ENCODE peak calls at places on chromosomes 11 and 22, in eight cellular contexts. One of them, this sample, is unnamed.

GRCh38 chr11:63916837-63917684 is at the start of gene RCOR2:
- DNase-seq in natural killer cell: peak
- DNase-seq in heart left ventricle: peak
- DNase-seq in endothelial cell of umbilical vein: peak
- DNase-seq in left lung: peak
- DNase-seq in GM13977: peak
- DNase-seq in esophagus squamous epithelium: no peak
- DNase-seq in type B pancreatic cell: peak
- DNase-seq in this sample: peak

GRCh38 chr11:18669211-18669593 is 29.4 kb upstream of the TMEM86A start:
- DNase-seq in left lung: no peak
- DNase-seq in natural killer cell: no peak
- DNase-seq in endothelial cell of umbilical vein: no peak
- DNase-seq in GM13977: no peak
- DNase-seq in type B pancreatic cell: no peak
- DNase-seq in esophagus squamous epithelium: no peak
- DNase-seq in heart left ventricle: no peak
- DNase-seq in this sample: no peak

GRCh38 chr11:86511086-86511551 is 136.4 kb downstream of the CCDC81 start:
- DNase-seq in GM13977: peak
- DNase-seq in esophagus squamous epithelium: no peak
- DNase-seq in left lung: no peak
- DNase-seq in type B pancreatic cell: no peak
- DNase-seq in endothelial cell of umbilical vein: peak
- DNase-seq in natural killer cell: no peak
- DNase-seq in heart left ventricle: no peak
- DNase-seq in this sample: no peak

GRCh38 chr11:43957571-43957970 is 15.1 kb downstream of the C11orf96 start:
- DNase-seq in endothelial cell of umbilical vein: no peak
- DNase-seq in heart left ventricle: no peak
- DNase-seq in type B pancreatic cell: no peak
- DNase-seq in natural killer cell: no peak
- DNase-seq in GM13977: no peak
- DNase-seq in left lung: no peak
- DNase-seq in esophagus squamous epithelium: no peak
- DNase-seq in this sample: no peak

GRCh38 chr11:108817971-108818370 is 153.1 kb downstream of the DDX10 start:
- DNase-seq in GM13977: no peak
- DNase-seq in type B pancreatic cell: no peak
- DNase-seq in left lung: no peak
- DNase-seq in heart left ventricle: no peak
- DNase-seq in endothelial cell of umbilical vein: no peak
- DNase-seq in esophagus squamous epithelium: no peak
- DNase-seq in natural killer cell: no peak
- DNase-seq in this sample: no peak

GRCh38 chr11:106305458-106305857 is 228.0 kb downstream of the AASDHPPT start:
- DNase-seq in endothelial cell of umbilical vein: no peak
- DNase-seq in type B pancreatic cell: no peak
- DNase-seq in heart left ventricle: no peak
- DNase-seq in natural killer cell: no peak
- DNase-seq in GM13977: no peak
- DNase-seq in esophagus squamous epithelium: no peak
- DNase-seq in left lung: no peak
- DNase-seq in this sample: no peak

GRCh38 chr22:28425211-28425610 is 254.4 kb downstream of the TTC28 start:
- DNase-seq in type B pancreatic cell: no peak
- DNase-seq in heart left ventricle: no peak
- DNase-seq in endothelial cell of umbilical vein: no peak
- DNase-seq in left lung: no peak
- DNase-seq in natural killer cell: no peak
- DNase-seq in esophagus squamous epithelium: no peak
- DNase-seq in GM13977: no peak
- DNase-seq in this sample: no peak

GRCh38 chr11:75475767-75476650 is 43.0 kb upstream of the KLHL35 start:
- DNase-seq in GM13977: no peak
- DNase-seq in esophagus squamous epithelium: no peak
- DNase-seq in heart left ventricle: peak
- DNase-seq in natural killer cell: no peak
- DNase-seq in left lung: peak
- DNase-seq in type B pancreatic cell: peak
- DNase-seq in endothelial cell of umbilical vein: no peak
- DNase-seq in this sample: no peak

GRCh38 chr11:6062691-6063358 is 32.3 kb upstream of the OR56A1 start:
- DNase-seq in heart left ventricle: no peak
- DNase-seq in GM13977: no peak
- DNase-seq in left lung: no peak
- DNase-seq in type B pancreatic cell: no peak
- DNase-seq in natural killer cell: no peak
- DNase-seq in endothelial cell of umbilical vein: no peak
- DNase-seq in esophagus squamous epithelium: no peak
- DNase-seq in this sample: no peak
- TF ChIP-seq CTCF in heart left ventricle: no peak
- TF ChIP-seq CTCF in GM13977: peak
- TF ChIP-seq CTCF in left lung: no peak
- TF ChIP-seq CTCF in type B pancreatic cell: no peak
- TF ChIP-seq CTCF in natural killer cell: no peak
- TF ChIP-seq CTCF in endothelial cell of umbilical vein: no peak
- TF ChIP-seq CTCF in esophagus squamous epithelium: no peak
- TF ChIP-seq CTCF in this sample: no peak

GRCh38 chr22:49983148-49984042 is 22.8 kb downstream of the PIM3 start:
- DNase-seq in type B pancreatic cell: no peak
- DNase-seq in GM13977: no peak
- DNase-seq in heart left ventricle: peak
- DNase-seq in endothelial cell of umbilical vein: no peak
- DNase-seq in esophagus squamous epithelium: no peak
- DNase-seq in natural killer cell: no peak
- DNase-seq in left lung: no peak
- DNase-seq in this sample: peak
- TF ChIP-seq CTCF in type B pancreatic cell: peak
- TF ChIP-seq CTCF in GM13977: peak
- TF ChIP-seq CTCF in heart left ventricle: peak
- TF ChIP-seq CTCF in endothelial cell of umbilical vein: peak
- TF ChIP-seq CTCF in esophagus squamous epithelium: no peak
- TF ChIP-seq CTCF in natural killer cell: peak
- TF ChIP-seq CTCF in left lung: peak
- TF ChIP-seq CTCF in this sample: peak

GRCh38 chr22:35761037-35761436 is 43.4 kb downstream of the APOL5 start:
- DNase-seq in esophagus squamous epithelium: no peak
- DNase-seq in natural killer cell: no peak
- DNase-seq in type B pancreatic cell: no peak
- DNase-seq in endothelial cell of umbilical vein: peak
- DNase-seq in left lung: no peak
- DNase-seq in heart left ventricle: no peak
- DNase-seq in GM13977: no peak
- DNase-seq in this sample: no peak
- TF ChIP-seq CTCF in esophagus squamous epithelium: no peak
- TF ChIP-seq CTCF in natural killer cell: no peak
- TF ChIP-seq CTCF in type B pancreatic cell: peak
- TF ChIP-seq CTCF in endothelial cell of umbilical vein: peak
- TF ChIP-seq CTCF in left lung: no peak
- TF ChIP-seq CTCF in heart left ventricle: peak
- TF ChIP-seq CTCF in GM13977: peak
- TF ChIP-seq CTCF in this sample: peak

GRCh38 chr22:36197065-36197440 is 4.6 kb downstream of the APOL4 start:
- DNase-seq in GM13977: no peak
- DNase-seq in natural killer cell: no peak
- DNase-seq in type B pancreatic cell: peak
- DNase-seq in heart left ventricle: peak
- DNase-seq in esophagus squamous epithelium: no peak
- DNase-seq in left lung: no peak
- DNase-seq in endothelial cell of umbilical vein: peak
- DNase-seq in this sample: no peak

GRCh38 chr22:36198482-36198881 is 3.1 kb downstream of the APOL4 start:
- DNase-seq in esophagus squamous epithelium: no peak
- DNase-seq in heart left ventricle: no peak
- DNase-seq in endothelial cell of umbilical vein: no peak
- DNase-seq in natural killer cell: no peak
- DNase-seq in left lung: no peak
- DNase-seq in GM13977: no peak
- DNase-seq in type B pancreatic cell: no peak
- DNase-seq in this sample: no peak

GRCh38 chr22:36196254-36197064 is 5.2 kb downstream of the APOL4 start:
- DNase-seq in type B pancreatic cell: no peak
- DNase-seq in left lung: no peak
- DNase-seq in heart left ventricle: no peak
- DNase-seq in natural killer cell: no peak
- DNase-seq in endothelial cell of umbilical vein: no peak
- DNase-seq in esophagus squamous epithelium: no peak
- DNase-seq in GM13977: no peak
- DNase-seq in this sample: no peak

GRCh38 chr22:36197601-36198146 is 3.9 kb downstream of the APOL4 start:
- DNase-seq in type B pancreatic cell: no peak
- DNase-seq in endothelial cell of umbilical vein: no peak
- DNase-seq in natural killer cell: no peak
- DNase-seq in left lung: no peak
- DNase-seq in heart left ventricle: no peak
- DNase-seq in esophagus squamous epithelium: no peak
- DNase-seq in GM13977: peak
- DNase-seq in this sample: no peak

GRCh38 chr22:36198936-36199616 is 2.5 kb downstream of the APOL4 start:
- DNase-seq in esophagus squamous epithelium: no peak
- DNase-seq in left lung: no peak
- DNase-seq in heart left ventricle: no peak
- DNase-seq in endothelial cell of umbilical vein: no peak
- DNase-seq in natural killer cell: no peak
- DNase-seq in type B pancreatic cell: no peak
- DNase-seq in GM13977: no peak
- DNase-seq in this sample: no peak
- TF ChIP-seq CTCF in esophagus squamous epithelium: no peak
- TF ChIP-seq CTCF in left lung: no peak
- TF ChIP-seq CTCF in heart left ventricle: no peak
- TF ChIP-seq CTCF in endothelial cell of umbilical vein: no peak
- TF ChIP-seq CTCF in natural killer cell: no peak
- TF ChIP-seq CTCF in type B pancreatic cell: no peak
- TF ChIP-seq CTCF in GM13977: no peak
- TF ChIP-seq CTCF in this sample: no peak

GRCh38 chr11:9460322-9461067 is at the start of gene ZNF143:
- DNase-seq in natural killer cell: peak
- DNase-seq in left lung: peak
- DNase-seq in heart left ventricle: peak
- DNase-seq in esophagus squamous epithelium: peak
- DNase-seq in type B pancreatic cell: peak
- DNase-seq in GM13977: peak
- DNase-seq in endothelial cell of umbilical vein: peak
- DNase-seq in this sample: peak
- TF ChIP-seq CTCF in natural killer cell: no peak
- TF ChIP-seq CTCF in left lung: no peak
- TF ChIP-seq CTCF in heart left ventricle: no peak
- TF ChIP-seq CTCF in esophagus squamous epithelium: no peak
- TF ChIP-seq CTCF in type B pancreatic cell: no peak
- TF ChIP-seq CTCF in GM13977: peak
- TF ChIP-seq CTCF in endothelial cell of umbilical vein: no peak
- TF ChIP-seq CTCF in this sample: no peak

DNA sequence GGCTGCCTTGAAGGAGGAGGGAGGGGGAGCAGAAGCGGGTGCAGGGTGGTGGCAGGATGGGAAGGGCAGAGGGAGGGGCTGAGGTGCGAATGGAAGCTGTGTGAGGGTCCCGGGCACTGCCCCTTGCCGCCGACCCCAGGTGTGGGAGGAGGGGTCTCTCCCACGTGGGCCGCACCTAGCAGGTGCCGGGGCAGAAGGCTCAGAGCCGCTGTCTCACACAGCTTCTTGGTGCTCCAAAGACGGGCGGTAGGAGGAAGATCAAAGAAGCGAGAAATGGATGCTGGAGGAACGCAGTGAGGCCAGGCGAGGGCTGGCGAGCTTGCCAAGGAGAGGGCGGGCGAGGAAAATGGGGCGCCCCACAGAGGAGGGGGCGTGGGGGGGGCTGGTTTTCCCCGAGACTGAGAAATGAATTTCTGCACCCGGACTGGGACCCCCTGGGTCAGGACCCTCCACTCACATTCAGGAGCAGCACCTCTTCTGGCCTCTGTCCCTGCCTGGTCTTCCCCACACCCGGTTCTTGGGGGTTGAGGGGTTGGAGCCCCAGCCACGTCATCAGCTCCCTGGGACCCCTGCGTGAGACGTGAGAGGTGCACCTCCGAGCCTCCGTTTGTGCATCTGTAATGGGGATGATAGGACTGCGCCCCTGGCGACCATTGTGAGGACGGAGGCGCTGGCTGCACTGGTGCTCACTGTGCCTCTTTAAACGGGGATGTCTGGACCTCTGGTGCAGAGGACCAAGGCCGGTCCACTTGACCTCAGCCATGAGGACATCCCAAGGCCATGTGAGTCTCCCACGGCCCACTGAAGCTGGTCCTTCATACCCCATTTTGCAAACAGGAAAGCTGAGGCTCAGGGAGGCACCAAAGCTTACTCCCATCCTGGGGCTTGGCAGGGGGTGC is 16.8 kb downstream of the LSP1 start:
- DNase-seq in type B pancreatic cell: no peak
- DNase-seq in esophagus squamous epithelium: no peak
- DNase-seq in natural killer cell: no peak
- DNase-seq in left lung: no peak
- DNase-seq in GM13977: no peak
- DNase-seq in endothelial cell of umbilical vein: no peak
- DNase-seq in heart left ventricle: peak
- DNase-seq in this sample: no peak
- TF ChIP-seq CTCF in type B pancreatic cell: peak
- TF ChIP-seq CTCF in esophagus squamous epithelium: no peak
- TF ChIP-seq CTCF in natural killer cell: no peak
- TF ChIP-seq CTCF in left lung: no peak
- TF ChIP-seq CTCF in GM13977: no peak
- TF ChIP-seq CTCF in endothelial cell of umbilical vein: no peak
- TF ChIP-seq CTCF in heart left ventricle: no peak
- TF ChIP-seq CTCF in this sample: no peak

This sample was measured in progenitor cell of endocrine pancreas.